ENCODE peak calls at places on chromosomes 5 and 9, in five cellular contexts. L is left ventricle myocardium inferior; V is A673; Q is trophoblast cell; D is CD8-positive, alpha-beta T cell. I is an unnamed sample.

GRCh38 chr9:110189001-110189400 is 19.0 kb downstream of the C9orf152 start:
- DNase-seq in L (peak), V (no peak), Q (peak), D (no peak), I (peak)

GRCh38 chr5:2219149-2219776 is 336.5 kb upstream of the IRX4 start:
- DNase-seq in L (no peak), V (no peak), Q (no peak), D (no peak), I (no peak)

GRCh38 chr5:65861830-65862241 is 64.5 kb upstream of the ERBIN start:
- DNase-seq in L (no peak), V (no peak), Q (peak), D (no peak), I (no peak)

GRCh38 chr9:133961226-133962165 is 30.6 kb downstream of the VAV2 start:
- DNase-seq in L (no peak), V (no peak), Q (no peak), D (no peak), I (no peak)

GRCh38 chr5:115773010-115773580 is 43.4 kb downstream of the CDO1 start:
- DNase-seq in L (peak), V (no peak), Q (no peak), D (no peak), I (no peak)

GRCh38 chr9:105890046-105890822 is 195.9 kb downstream of the TMEM38B start:
- DNase-seq in L (no peak), V (no peak), Q (no peak), D (no peak), I (no peak)

GRCh38 chr9:93127395-93127911 is 6.6 kb downstream of the NINJ1 start:
- DNase-seq in L (peak), V (no peak), Q (no peak), D (no peak), I (peak)

GRCh38 chr9:23841304-23841703 is 15.3 kb upstream of the ELAVL2 start:
- DNase-seq in L (no peak), V (no peak), Q (no peak), D (no peak), I (no peak)

GRCh38 chr5:171272996-171273970 is 35.8 kb upstream of the TLX3 start:
- DNase-seq in L (no peak), V (no peak), Q (peak), D (no peak), I (no peak)

GRCh38 chr5:66897355-66897754 is 299.2 kb downstream of the CD180 start:
- DNase-seq in L (no peak), V (no peak), Q (peak), D (no peak), I (no peak)

GRCh38 chr5:111407562-111407961 is 104.8 kb downstream of the STARD4 start:
- DNase-seq in L (no peak), V (no peak), Q (no peak), D (no peak), I (no peak)

GRCh38 chr5:39618391-39618790 is 193.6 kb upstream of the DAB2 start:
- DNase-seq in L (no peak), V (peak), Q (no peak), D (no peak), I (no peak)

GRCh38 chr5:159240301-159240870 is 22.7 kb upstream of the UBLCP1 start:
- DNase-seq in L (no peak), V (peak), Q (peak), D (no peak), I (no peak)

GRCh38 chr5:126108505-126108904 is 314.7 kb upstream of the GRAMD2B start:
- DNase-seq in L (no peak), V (no peak), Q (no peak), D (no peak), I (no peak)

GRCh38 chr5:171534009-171534895 is 114.8 kb downstream of the FGF18 start:
- DNase-seq in L (no peak), V (no peak), Q (peak), D (no peak), I (no peak)

GRCh38 chr5:67095346-67095871 is 101.2 kb downstream of the CD180 start:
- DNase-seq in L (peak), V (no peak), Q (no peak), D (no peak), I (no peak)

GRCh38 chr9:96567203-96567700 is 52.4 kb downstream of the CDC14B start:
- DNase-seq in L (no peak), V (peak), Q (peak), D (peak), I (no peak)

GRCh38 chr5:80139573-80139972 is 104.4 kb downstream of the THBS4 start:
- DNase-seq in L (no peak), V (no peak), Q (no peak), D (no peak), I (no peak)

GRCh38 chr5:158056426-158056825 is 197.5 kb upstream of the CLINT1 start:
- DNase-seq in L (no peak), V (no peak), Q (peak), D (no peak), I (no peak)

GRCh38 chr5:79853676-79854418 is 137.2 kb downstream of the MTX3 start:
- DNase-seq in L (no peak), V (no peak), Q (peak), D (no peak), I (no peak)

GRCh38 chr5:149133795-149134777 is 7.2 kb upstream of the ABLIM3 start:
- DNase-seq in L (peak), V (no peak), Q (peak), D (no peak), I (no peak)

GRCh38 chr5:38329132-38329715 is 70.9 kb downstream of the EGFLAM start:
- DNase-seq in L (no peak), V (peak), Q (peak), D (no peak), I (no peak)

GRCh38 chr9:125829743-125830142 is 82.6 kb downstream of the PBX3 start:
- DNase-seq in L (no peak), V (peak), Q (no peak), D (peak), I (no peak)

GRCh38 chr5:6161257-6161656 is 217.1 kb downstream of the MED10 start:
- DNase-seq in L (no peak), V (no peak), Q (no peak), D (no peak), I (no peak)

GRCh38 chr5:164302533-164303235 is 797.3 kb downstream of the MAT2B start:
- DNase-seq in L (no peak), V (no peak), Q (no peak), D (no peak), I (no peak)

GRCh38 chr5:164301136-164301535 is 795.7 kb downstream of the MAT2B start:
- DNase-seq in L (no peak), V (no peak), Q (no peak), D (no peak), I (no peak)

GRCh38 chr5:164301708-164302107 is 796.3 kb downstream of the MAT2B start:
- DNase-seq in L (no peak), V (no peak), Q (no peak), D (no peak), I (no peak)

GRCh38 chr5:164306662-164307061 is 801.2 kb downstream of the MAT2B start:
- DNase-seq in L (no peak), V (no peak), Q (peak), D (no peak), I (no peak)

DNA sequence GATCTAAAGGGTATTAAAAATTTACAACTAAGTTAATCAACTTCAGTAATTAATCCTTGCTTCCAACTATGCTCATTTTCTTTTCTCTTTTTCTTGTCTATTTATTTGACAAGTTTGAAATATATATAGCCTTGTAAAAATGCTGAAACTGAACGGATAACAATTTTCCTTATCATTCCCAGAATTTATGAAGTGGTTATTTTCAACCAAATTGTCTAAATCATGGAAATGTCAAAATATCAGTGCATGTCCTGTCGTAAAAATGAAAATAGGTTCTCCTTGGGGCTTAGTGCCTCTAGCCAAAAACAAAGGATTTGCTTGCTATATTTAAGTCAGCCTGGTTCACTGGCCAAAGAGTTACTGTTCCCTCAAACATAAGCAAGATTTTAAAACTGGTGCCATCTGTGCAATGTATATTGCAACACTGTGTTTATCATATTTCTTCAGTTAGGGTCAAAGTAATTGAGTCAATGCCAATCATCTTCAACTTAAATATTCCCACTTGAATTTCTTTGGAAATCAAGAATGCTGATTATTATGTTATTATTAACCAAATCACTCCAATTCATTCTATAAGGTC is 798.3 kb downstream of the MAT2B start:
- DNase-seq in L (no peak), V (no peak), Q (no peak), D (no peak), I (no peak)
- H3K27ac ChIP-seq in L (no peak), V (no peak), Q (no peak), D (no peak), I (no peak)

DNA sequence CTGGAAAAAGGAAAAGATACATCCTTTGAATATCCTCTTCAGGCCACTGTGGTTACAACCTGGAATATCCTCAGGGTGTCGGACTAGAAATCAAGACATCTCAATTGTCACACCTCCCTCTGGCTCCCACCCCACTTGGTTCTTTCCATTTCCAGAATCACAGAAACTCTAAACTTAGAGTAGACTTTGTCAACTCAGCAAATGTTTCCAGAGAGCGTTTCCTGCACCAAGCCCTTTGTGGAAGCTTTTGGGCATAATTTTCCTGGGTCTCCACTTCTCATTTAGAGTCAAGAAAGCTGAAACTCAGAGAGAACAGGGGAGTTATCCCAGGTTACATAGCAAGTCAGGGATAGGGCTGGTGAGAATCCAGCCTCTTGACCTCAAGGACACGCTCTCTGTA is 108.8 kb downstream of the ASTN2 start:
- DNase-seq in L (no peak), V (no peak), Q (no peak), D (no peak), I (no peak)
- H3K27ac ChIP-seq in L (no peak), V (no peak), Q (no peak), D (no peak), I (no peak)

GRCh38 chr5:43623048-43623447 is 20.1 kb downstream of the NNT start:
- DNase-seq in L (no peak), V (no peak), Q (no peak), D (no peak), I (no peak)

GRCh38 chr5:43619911-43620310 is 16.9 kb downstream of the NNT start:
- DNase-seq in L (no peak), V (no peak), Q (no peak), D (no peak), I (no peak)

GRCh38 chr5:43616535-43616934 is 13.6 kb downstream of the NNT start:
- DNase-seq in L (no peak), V (no peak), Q (peak), D (no peak), I (no peak)

GRCh38 chr5:43619380-43619779 is 16.4 kb downstream of the NNT start:
- DNase-seq in L (no peak), V (peak), Q (no peak), D (no peak), I (no peak)

GRCh38 chr5:43620944-43621505 is 18.0 kb downstream of the NNT start:
- DNase-seq in L (no peak), V (no peak), Q (no peak), D (no peak), I (no peak)
- H3K27ac ChIP-seq in L (no peak), V (no peak), Q (no peak), D (no peak), I (no peak)

GRCh38 chr9:114779352-114779845 is 26.4 kb downstream of the TNFSF15 start:
- DNase-seq in L (no peak), V (no peak), Q (no peak), D (no peak), I (no peak)
- H3K27ac ChIP-seq in L (no peak), V (no peak), Q (no peak), D (no peak), I (no peak)

I was measured in substantia nigra.